ENCODE peak calls at places on chromosomes 3 and 15, in seven cellular contexts. K is astrocyte of the spinal cord, A is A673, U is pancreas, X is IMR-90, B is foreskin fibroblast, V is suprapubic skin. C is an unnamed sample.

GRCh38 chr15:57516327-57517026 is 75.2 kb upstream of the MYZAP start:
- DNase-seq in K (no peak), A (no peak), U (no peak), X (no peak), B (no peak), V (no peak), C (no peak)

GRCh38 chr15:75238150-75238549 is 20.0 kb upstream of the GOLGA6C start:
- DNase-seq in K (no peak), A (no peak), U (peak), X (no peak), B (no peak), V (no peak), C (no peak)

GRCh38 chr15:80578871-80579270 is 116.2 kb upstream of the ABHD17C start:
- DNase-seq in K (no peak), A (no peak), U (no peak), X (no peak), B (no peak), V (peak), C (no peak)

GRCh38 chr15:84648539-84648938 is 5.5 kb downstream of the WDR73 start:
- DNase-seq in K (no peak), A (no peak), U (no peak), X (no peak), B (peak), V (no peak), C (no peak)

GRCh38 chr3:171980578-171981270 is 58.7 kb upstream of the FNDC3B start:
- DNase-seq in K (no peak), A (peak), U (no peak), X (peak), B (no peak), V (no peak), C (no peak)

GRCh38 chr3:194536883-194537637 is 50.3 kb upstream of the ATP13A3 start:
- DNase-seq in K (no peak), A (peak), U (peak), X (peak), B (peak), V (no peak), C (peak)

GRCh38 chr3:55771503-55771902 is 284.4 kb upstream of the WNT5A start:
- DNase-seq in K (no peak), A (no peak), U (no peak), X (no peak), B (no peak), V (no peak), C (no peak)

GRCh38 chr15:41930221-41930866 is 36.5 kb upstream of the SPTBN5 start:
- DNase-seq in K (peak), A (peak), U (no peak), X (peak), B (peak), V (no peak), C (no peak)

GRCh38 chr15:77035999-77036471 is 34.9 kb downstream of the TSPAN3 start:
- DNase-seq in K (no peak), A (no peak), U (no peak), X (no peak), B (no peak), V (no peak), C (no peak)

GRCh38 chr15:82569834-82570233 is 29.6 kb upstream of the RPS17 start:
- DNase-seq in K (no peak), A (no peak), U (no peak), X (no peak), B (no peak), V (no peak), C (no peak)

GRCh38 chr3:94978076-94978475 is 915.2 kb downstream of the NSUN3 start:
- DNase-seq in K (no peak), A (no peak), U (no peak), X (no peak), B (no peak), V (no peak), C (no peak)

GRCh38 chr15:80804970-80805495 is 25.9 kb downstream of the CEMIP start:
- DNase-seq in K (no peak), A (no peak), U (no peak), X (no peak), B (no peak), V (no peak), C (no peak)

GRCh38 chr3:155753038-155753647 is 8.3 kb upstream of the PLCH1 start:
- DNase-seq in K (peak), A (peak), U (no peak), X (peak), B (peak), V (no peak), C (no peak)
- TF ChIP-seq CTCF in K (peak), A (peak), U (no peak), X (peak), B (peak), V (no peak), C (peak)

GRCh38 chr3:71453319-71453718 is 130.2 kb downstream of the FOXP1 start:
- DNase-seq in K (no peak), A (no peak), U (no peak), X (no peak), B (no peak), V (no peak), C (no peak)
- H3K4me3 ChIP-seq in K (no peak), A (no peak), U (no peak), X (no peak), B (no peak), V (no peak), C (no peak)

GRCh38 chr15:68578175-68578959 is 426 bp upstream of the CORO2B start:
- DNase-seq in K (peak), A (peak), U (no peak), X (peak), B (peak), V (peak), C (no peak)
- TF ChIP-seq CTCF in K (peak), A (peak), U (no peak), X (peak), B (peak), V (no peak), C (peak)

DNA sequence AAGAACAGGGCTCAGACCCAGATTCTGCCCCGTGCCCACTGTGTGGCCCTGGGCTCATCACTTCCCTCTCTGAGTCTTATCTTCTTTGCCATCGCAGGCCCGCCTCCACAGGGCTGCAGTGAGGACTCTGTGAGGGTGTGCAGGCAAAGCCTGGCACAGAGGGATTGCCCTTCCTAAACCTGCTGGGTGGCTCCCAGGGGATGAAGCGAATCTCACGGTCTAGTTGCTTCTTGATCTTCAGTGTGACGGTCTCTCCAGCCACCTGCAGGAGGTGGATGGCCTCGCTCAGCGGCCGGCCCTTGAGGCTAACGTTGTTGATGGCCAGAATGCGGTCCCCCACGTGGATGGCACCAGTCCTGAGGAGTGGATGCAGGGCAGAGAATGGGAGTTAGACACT is 32.8 kb downstream of the GRIP2 start:
- DNase-seq in K (no peak), A (peak), U (no peak), X (no peak), B (no peak), V (peak), C (no peak)
- H3K4me3 ChIP-seq in K (no peak), A (no peak), U (no peak), X (no peak), B (no peak), V (no peak), C (no peak)

DNA sequence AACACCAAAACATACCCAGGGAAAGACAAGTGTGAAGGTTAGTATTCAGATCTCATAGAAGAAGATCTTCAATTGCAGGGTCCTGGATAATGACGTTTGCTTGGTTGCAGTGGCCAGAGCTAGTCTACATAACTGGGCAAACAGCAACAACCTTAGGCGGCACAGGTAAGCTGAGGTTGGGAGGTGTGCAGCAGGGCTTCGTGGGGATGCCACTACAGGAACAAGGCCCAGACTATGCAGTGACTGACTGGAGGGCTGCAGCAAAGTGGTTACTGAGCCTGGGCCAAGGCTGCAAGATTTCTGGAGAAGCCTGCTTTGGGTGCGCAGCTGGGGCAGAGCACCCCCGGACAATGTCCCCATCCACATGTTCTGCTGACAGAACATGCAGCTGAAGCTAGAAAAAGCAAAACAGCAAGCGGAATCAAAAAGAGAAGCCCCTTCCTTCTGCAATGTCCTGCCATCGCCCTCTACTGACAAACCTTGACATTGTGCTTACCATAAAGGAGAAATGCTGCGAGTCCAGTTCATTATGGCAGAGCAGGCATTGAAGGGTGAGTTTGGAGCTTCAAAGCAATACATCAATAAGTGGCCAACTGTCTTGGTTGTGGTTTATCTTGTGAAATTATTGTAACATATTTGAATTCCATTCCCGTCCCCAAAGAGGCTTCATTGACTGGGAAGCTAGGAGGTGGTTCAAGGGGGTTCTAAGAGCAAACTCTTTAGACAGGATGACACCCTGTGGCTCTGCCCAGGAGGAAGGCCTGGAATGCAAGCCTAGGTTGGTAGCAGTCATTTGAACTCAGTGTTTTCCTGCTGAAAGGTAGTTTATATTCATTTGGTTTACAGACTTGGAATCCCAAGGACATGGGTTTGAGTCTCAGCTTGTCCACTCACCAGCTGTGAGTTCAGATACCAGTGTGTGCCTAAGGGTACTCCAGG is 217.0 kb downstream of the PDCD6IP start:
- DNase-seq in K (peak), A (peak), U (no peak), X (peak), B (peak), V (no peak), C (no peak)
- TF ChIP-seq CTCF in K (peak), A (peak), U (no peak), X (peak), B (peak), V (no peak), C (peak)

GRCh38 chr3:155492841-155493240 is 199.4 kb upstream of the STRIT1 start:
- DNase-seq in K (no peak), A (no peak), U (no peak), X (no peak), B (no peak), V (no peak), C (no peak)

GRCh38 chr3:155494332-155494731 is 200.8 kb upstream of the STRIT1 start:
- DNase-seq in K (no peak), A (no peak), U (no peak), X (no peak), B (no peak), V (no peak), C (no peak)

GRCh38 chr3:155496206-155496605 is 202.7 kb upstream of the STRIT1 start:
- DNase-seq in K (no peak), A (no peak), U (no peak), X (no peak), B (peak), V (no peak), C (no peak)

GRCh38 chr3:155497930-155498647 is 204.6 kb upstream of the STRIT1 start:
- DNase-seq in K (peak), A (no peak), U (no peak), X (peak), B (peak), V (no peak), C (no peak)

GRCh38 chr3:155495387-155495786 is 201.9 kb upstream of the STRIT1 start:
- DNase-seq in K (peak), A (no peak), U (no peak), X (peak), B (peak), V (no peak), C (no peak)
- H3K4me3 ChIP-seq in K (no peak), A (no peak), U (no peak), X (no peak), B (no peak), V (no peak), C (no peak)

GRCh38 chr3:98817546-98817945 is 54.4 kb downstream of the ST3GAL6 start:
- DNase-seq in K (peak), A (peak), U (no peak), X (peak), B (no peak), V (no peak), C (no peak)
- TF ChIP-seq CTCF in K (peak), A (peak), U (peak), X (peak), B (peak), V (peak), C (peak)

C was measured in retinal pigment epithelial cell.